ENCODE peak calls at places on chromosome 18, in four cellular contexts. O, P, I and S are unnamed samples.

GRCh38 chr18:43571078-43571689 is 293.9 kb upstream of the SYT4 start:
- DNase-seq in I (no peak), O (peak), P (no peak), S (peak)

GRCh38 chr18:77702686-77703085 is 453.0 kb downstream of the GALR1 start:
- DNase-seq in P (peak), I (no peak), O (peak), S (peak)

GRCh38 chr18:76348267-76349066 is 146.6 kb downstream of the ZNF516 start:
- DNase-seq in O (peak), I (no peak), P (no peak), S (peak)

GRCh38 chr18:11944786-11945185 is 36.5 kb upstream of the IMPA2 start:
- DNase-seq in I (no peak), P (no peak), O (no peak), S (no peak)

GRCh38 chr18:34871435-34871834 is 161.3 kb downstream of the DTNA start:
- DNase-seq in I (no peak), P (no peak), O (no peak), S (no peak)

GRCh38 chr18:45619062-45619825 is 4.0 kb downstream of the SLC14A2 start:
- DNase-seq in P (no peak), O (no peak), I (no peak), S (no peak)

GRCh38 chr18:60198063-60198462 is 174.5 kb downstream of the MC4R start:
- DNase-seq in I (no peak), O (no peak), P (no peak), S (no peak)

GRCh38 chr18:10421859-10422258 is 32.6 kb upstream of the APCDD1 start:
- DNase-seq in P (no peak), I (no peak), O (no peak), S (no peak)

GRCh38 chr18:59547691-59548182 is 149.5 kb downstream of the CCBE1 start:
- DNase-seq in I (no peak), P (no peak), O (peak), S (no peak)

GRCh38 chr18:21484851-21485636 is 115.5 kb downstream of the ESCO1 start:
- DNase-seq in O (no peak), I (no peak), P (no peak), S (peak)

GRCh38 chr18:45110577-45111506 is 430.2 kb downstream of the SETBP1 start:
- DNase-seq in O (peak), I (no peak), P (no peak), S (peak)

GRCh38 chr18:75072672-75073371 is 136.1 kb downstream of the PTGR3 start:
- DNase-seq in O (no peak), I (no peak), P (no peak), S (no peak)

GRCh38 chr18:75070625-75071483 is 138.1 kb downstream of the PTGR3 start:
- DNase-seq in O (peak), P (no peak), I (no peak), S (peak)

GRCh38 chr18:75073654-75074053 is 135.3 kb downstream of the PTGR3 start:
- DNase-seq in P (no peak), I (no peak), O (no peak), S (no peak)

GRCh38 chr18:75071484-75071785 is 137.5 kb downstream of the PTGR3 start:
- DNase-seq in I (peak), O (no peak), P (no peak), S (no peak)

DNA sequence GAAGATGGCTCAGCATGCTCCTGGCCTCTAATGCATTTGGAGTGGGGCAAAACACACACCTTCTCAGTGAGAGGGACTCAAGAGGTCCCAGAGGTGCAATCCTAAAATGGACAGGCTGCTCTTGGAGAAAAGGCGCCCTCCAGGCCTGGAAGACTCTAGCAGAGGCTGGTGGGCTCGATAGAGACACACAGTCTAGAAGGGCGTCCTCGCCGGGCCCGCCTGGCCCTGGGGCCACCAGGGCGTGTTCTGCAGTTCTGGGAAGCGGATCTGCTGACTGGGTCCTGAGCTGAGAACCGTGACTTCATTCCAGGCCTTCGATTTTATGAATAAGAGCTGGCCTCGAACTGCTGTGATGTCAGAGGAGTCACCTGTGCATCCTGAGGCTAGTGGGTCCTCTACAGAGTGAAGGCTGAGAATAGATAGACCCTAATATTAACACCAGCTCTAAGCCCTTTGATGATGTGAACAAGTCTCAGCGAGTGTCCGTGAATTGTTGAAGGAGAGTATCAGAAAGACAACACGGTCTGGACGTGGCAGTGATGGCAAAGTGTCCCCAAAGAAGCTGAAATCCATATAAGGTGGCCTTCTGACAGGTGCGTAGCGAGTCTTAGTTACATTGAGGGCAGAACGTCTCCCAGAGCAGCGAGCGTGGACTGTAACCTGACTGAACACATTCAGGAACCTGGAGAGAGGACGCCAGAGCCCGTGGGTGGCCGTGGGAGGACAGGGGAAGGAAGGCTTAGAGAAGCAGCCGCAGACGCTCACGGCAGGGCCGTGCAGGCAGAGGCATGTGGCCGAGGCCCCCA is 136.9 kb downstream of the PTGR3 start:
- DNase-seq in P (no peak), O (no peak), I (peak), S (no peak)
- H3K27ac ChIP-seq in P (no peak), O (peak), I (peak), S (peak)

GRCh38 chr18:8426401-8426800 is 182.8 kb upstream of the RAB12 start:
- DNase-seq in I (no peak), P (no peak), O (no peak), S (no peak)
- TF ChIP-seq CTCF in I (peak), P (no peak), O (no peak), S (peak)

GRCh38 chr18:63162271-63163014 is 157.1 kb downstream of the BCL2 start:
- DNase-seq in I (peak), P (no peak), O (peak), S (no peak)
- H3K27ac ChIP-seq in I (peak), P (no peak), O (peak), S (no peak)

DNA sequence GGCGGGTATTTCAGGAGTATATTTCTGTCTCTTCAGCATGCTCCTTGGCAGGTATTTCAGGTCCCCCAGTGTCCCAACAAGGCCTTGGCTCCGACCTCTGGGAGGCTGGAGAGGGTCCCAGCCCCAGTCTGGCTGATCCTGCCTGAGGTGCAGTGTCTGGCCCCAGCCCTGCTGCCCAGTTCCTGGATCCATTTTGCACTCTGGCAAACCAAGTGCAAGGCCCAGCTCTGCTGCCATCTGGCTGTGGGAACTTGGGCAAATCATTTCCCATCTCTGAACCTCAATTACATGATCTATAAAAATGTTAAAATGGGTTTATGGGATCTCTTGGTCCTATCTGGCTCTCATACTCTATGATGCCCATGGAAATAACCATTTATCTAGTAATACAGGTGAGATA is 63.6 kb downstream of the ZBTB7C start:
- DNase-seq in O (no peak), P (no peak), I (no peak), S (peak)
- TF ChIP-seq CTCF in O (peak), P (no peak), I (peak), S (peak)

GRCh38 chr18:55328301-55328700 is 259.7 kb downstream of the TCF4 start:
- DNase-seq in I (no peak), P (no peak), O (no peak), S (no peak)
- H3K27ac ChIP-seq in I (peak), P (no peak), O (peak), S (no peak)

GRCh38 chr18:62182220-62182619 is 4.6 kb downstream of the PIGN start:
- DNase-seq in P (no peak), O (no peak), I (no peak), S (no peak)

GRCh38 chr18:62183578-62184195 is 3.2 kb downstream of the PIGN start:
- DNase-seq in I (no peak), P (no peak), O (peak), S (peak)

GRCh38 chr18:62189208-62189607 is 2.2 kb downstream of the RELCH start:
- DNase-seq in O (no peak), I (no peak), P (no peak), S (no peak)

GRCh38 chr18:62186656-62187542 is at the start of the genes PIGN and RELCH:
- DNase-seq in I (peak), P (peak), O (peak), S (peak)

GRCh38 chr18:62187543-62188378 is 706 bp downstream of the RELCH start:
- DNase-seq in P (no peak), O (peak), I (peak), S (peak)
- TF ChIP-seq CTCF in P (no peak), O (no peak), I (no peak), S (peak)

GRCh38 chr18:70420151-70420898 is 131.5 kb downstream of the SOCS6 start:
- DNase-seq in O (peak), P (no peak), I (no peak), S (no peak)
- H3K27ac ChIP-seq in O (peak), P (no peak), I (peak), S (peak)